ENCODE peak calls at places on chromosomes 16 and 17, in ten cellular contexts. One of them, this sample, is unnamed. For H3K4me1, the result is how much of the 10 kb centered on the place peaks cover.

GRCh38 chr17:22158364-22158763 is 466.0 kb downstream of the KCNJ18 start:
- DNase-seq in ovary: no peak
- DNase-seq in tibial nerve: no peak
- DNase-seq in thoracic aorta: no peak
- DNase-seq in H1: no peak
- DNase-seq in mammary epithelial cell: no peak
- DNase-seq in MM.1S: no peak
- DNase-seq in SK-N-SH: no peak
- DNase-seq in stomach: no peak
- DNase-seq in upper lobe of right lung: no peak
- DNase-seq in this sample: no peak

GRCh38 chr17:60685437-60685836 is 7.8 kb downstream of the BCAS3 start:
- DNase-seq in ovary: no peak
- DNase-seq in tibial nerve: no peak
- DNase-seq in thoracic aorta: no peak
- DNase-seq in H1: no peak
- DNase-seq in mammary epithelial cell: no peak
- DNase-seq in MM.1S: no peak
- DNase-seq in SK-N-SH: no peak
- DNase-seq in stomach: no peak
- DNase-seq in upper lobe of right lung: no peak
- DNase-seq in this sample: no peak

GRCh38 chr16:25627641-25628040 is 64.1 kb upstream of the HS3ST4 start:
- DNase-seq in ovary: no peak
- DNase-seq in tibial nerve: no peak
- DNase-seq in thoracic aorta: no peak
- DNase-seq in H1: no peak
- DNase-seq in mammary epithelial cell: no peak
- DNase-seq in MM.1S: no peak
- DNase-seq in SK-N-SH: no peak
- DNase-seq in stomach: no peak
- DNase-seq in upper lobe of right lung: no peak
- DNase-seq in this sample: no peak

GRCh38 chr17:50903604-50904521 is 37.7 kb upstream of the TOB1 start:
- DNase-seq in ovary: no peak
- DNase-seq in tibial nerve: no peak
- DNase-seq in thoracic aorta: no peak
- DNase-seq in H1: no peak
- DNase-seq in mammary epithelial cell: peak
- DNase-seq in MM.1S: no peak
- DNase-seq in SK-N-SH: no peak
- DNase-seq in stomach: no peak
- DNase-seq in upper lobe of right lung: no peak
- DNase-seq in this sample: no peak

GRCh38 chr17:72388765-72389473 is 268.1 kb downstream of the SOX9 start:
- DNase-seq in ovary: no peak
- DNase-seq in tibial nerve: no peak
- DNase-seq in thoracic aorta: no peak
- DNase-seq in H1: no peak
- DNase-seq in mammary epithelial cell: peak
- DNase-seq in MM.1S: peak
- DNase-seq in SK-N-SH: no peak
- DNase-seq in stomach: no peak
- DNase-seq in upper lobe of right lung: no peak
- DNase-seq in this sample: no peak

GRCh38 chr17:27797390-27798091 is 2.8 kb downstream of the NOS2 start:
- DNase-seq in ovary: no peak
- DNase-seq in tibial nerve: no peak
- DNase-seq in thoracic aorta: no peak
- DNase-seq in H1: peak
- DNase-seq in mammary epithelial cell: no peak
- DNase-seq in MM.1S: no peak
- DNase-seq in SK-N-SH: no peak
- DNase-seq in stomach: no peak
- DNase-seq in upper lobe of right lung: no peak
- DNase-seq in this sample: no peak

GRCh38 chr17:42098747-42099399 is 600 bp upstream of the ZNF385C start:
- DNase-seq in ovary: peak
- DNase-seq in tibial nerve: no peak
- DNase-seq in thoracic aorta: no peak
- DNase-seq in H1: peak
- DNase-seq in mammary epithelial cell: no peak
- DNase-seq in MM.1S: no peak
- DNase-seq in SK-N-SH: peak
- DNase-seq in stomach: no peak
- DNase-seq in upper lobe of right lung: no peak
- DNase-seq in this sample: no peak

GRCh38 chr16:8894736-8895334 is 12.7 kb downstream of the LITAFD start:
- DNase-seq in ovary: no peak
- DNase-seq in tibial nerve: no peak
- DNase-seq in thoracic aorta: no peak
- DNase-seq in H1: no peak
- DNase-seq in mammary epithelial cell: no peak
- DNase-seq in MM.1S: no peak
- DNase-seq in SK-N-SH: no peak
- DNase-seq in stomach: no peak
- DNase-seq in upper lobe of right lung: peak
- DNase-seq in this sample: no peak

GRCh38 chr16:84618428-84619102 is 687 bp upstream of the COTL1 start:
- DNase-seq in ovary: peak
- DNase-seq in tibial nerve: no peak
- DNase-seq in thoracic aorta: no peak
- DNase-seq in H1: peak
- DNase-seq in mammary epithelial cell: peak
- DNase-seq in MM.1S: no peak
- DNase-seq in SK-N-SH: peak
- DNase-seq in stomach: no peak
- DNase-seq in upper lobe of right lung: no peak
- DNase-seq in this sample: peak

GRCh38 chr16:380837-381787 is 666 bp downstream of the PGAP6 start:
- DNase-seq in ovary: no peak
- DNase-seq in tibial nerve: no peak
- DNase-seq in thoracic aorta: no peak
- DNase-seq in H1: peak
- DNase-seq in mammary epithelial cell: no peak
- DNase-seq in MM.1S: no peak
- DNase-seq in SK-N-SH: peak
- DNase-seq in stomach: no peak
- DNase-seq in upper lobe of right lung: peak
- DNase-seq in this sample: peak

GRCh38 chr17:20127660-20128413 is 118.7 kb downstream of the SPECC1 start:
- DNase-seq in ovary: no peak
- DNase-seq in tibial nerve: no peak
- DNase-seq in thoracic aorta: no peak
- DNase-seq in H1: no peak
- DNase-seq in mammary epithelial cell: peak
- DNase-seq in MM.1S: no peak
- DNase-seq in SK-N-SH: no peak
- DNase-seq in stomach: no peak
- DNase-seq in upper lobe of right lung: no peak
- DNase-seq in this sample: no peak

GRCh38 chr17:67546578-67547527 is 169.8 kb downstream of the PITPNC1 start:
- DNase-seq in ovary: peak
- DNase-seq in tibial nerve: no peak
- DNase-seq in thoracic aorta: no peak
- DNase-seq in H1: no peak
- DNase-seq in mammary epithelial cell: no peak
- DNase-seq in MM.1S: no peak
- DNase-seq in SK-N-SH: no peak
- DNase-seq in stomach: peak
- DNase-seq in upper lobe of right lung: peak
- DNase-seq in this sample: peak

GRCh38 chr16:83898463-83899271 is at the start of gene MLYCD:
- DNase-seq in ovary: peak
- DNase-seq in tibial nerve: peak
- DNase-seq in thoracic aorta: peak
- DNase-seq in H1: peak
- DNase-seq in mammary epithelial cell: peak
- DNase-seq in MM.1S: peak
- DNase-seq in SK-N-SH: peak
- DNase-seq in stomach: peak
- DNase-seq in upper lobe of right lung: peak
- DNase-seq in this sample: peak

GRCh38 chr16:68283840-68284595 is 19.7 kb downstream of the SLC7A6 start:
- DNase-seq in ovary: no peak
- DNase-seq in tibial nerve: peak
- DNase-seq in thoracic aorta: no peak
- DNase-seq in H1: no peak
- DNase-seq in mammary epithelial cell: no peak
- DNase-seq in MM.1S: peak
- DNase-seq in SK-N-SH: no peak
- DNase-seq in stomach: no peak
- DNase-seq in upper lobe of right lung: no peak
- DNase-seq in this sample: no peak

GRCh38 chr17:17055286-17056166 is 13.3 kb downstream of the MPRIP start:
- DNase-seq in ovary: peak
- DNase-seq in tibial nerve: no peak
- DNase-seq in thoracic aorta: no peak
- DNase-seq in H1: no peak
- DNase-seq in mammary epithelial cell: peak
- DNase-seq in MM.1S: no peak
- DNase-seq in SK-N-SH: no peak
- DNase-seq in stomach: peak
- DNase-seq in upper lobe of right lung: peak
- DNase-seq in this sample: no peak
- TF ChIP-seq CTCF in ovary: no peak
- TF ChIP-seq CTCF in tibial nerve: peak
- TF ChIP-seq CTCF in thoracic aorta: peak
- TF ChIP-seq CTCF in H1: no peak
- TF ChIP-seq CTCF in mammary epithelial cell: no peak
- TF ChIP-seq CTCF in MM.1S: no peak
- TF ChIP-seq CTCF in SK-N-SH: no peak
- TF ChIP-seq CTCF in stomach: no peak
- TF ChIP-seq CTCF in upper lobe of right lung: no peak
- TF ChIP-seq CTCF in this sample: no peak

DNA sequence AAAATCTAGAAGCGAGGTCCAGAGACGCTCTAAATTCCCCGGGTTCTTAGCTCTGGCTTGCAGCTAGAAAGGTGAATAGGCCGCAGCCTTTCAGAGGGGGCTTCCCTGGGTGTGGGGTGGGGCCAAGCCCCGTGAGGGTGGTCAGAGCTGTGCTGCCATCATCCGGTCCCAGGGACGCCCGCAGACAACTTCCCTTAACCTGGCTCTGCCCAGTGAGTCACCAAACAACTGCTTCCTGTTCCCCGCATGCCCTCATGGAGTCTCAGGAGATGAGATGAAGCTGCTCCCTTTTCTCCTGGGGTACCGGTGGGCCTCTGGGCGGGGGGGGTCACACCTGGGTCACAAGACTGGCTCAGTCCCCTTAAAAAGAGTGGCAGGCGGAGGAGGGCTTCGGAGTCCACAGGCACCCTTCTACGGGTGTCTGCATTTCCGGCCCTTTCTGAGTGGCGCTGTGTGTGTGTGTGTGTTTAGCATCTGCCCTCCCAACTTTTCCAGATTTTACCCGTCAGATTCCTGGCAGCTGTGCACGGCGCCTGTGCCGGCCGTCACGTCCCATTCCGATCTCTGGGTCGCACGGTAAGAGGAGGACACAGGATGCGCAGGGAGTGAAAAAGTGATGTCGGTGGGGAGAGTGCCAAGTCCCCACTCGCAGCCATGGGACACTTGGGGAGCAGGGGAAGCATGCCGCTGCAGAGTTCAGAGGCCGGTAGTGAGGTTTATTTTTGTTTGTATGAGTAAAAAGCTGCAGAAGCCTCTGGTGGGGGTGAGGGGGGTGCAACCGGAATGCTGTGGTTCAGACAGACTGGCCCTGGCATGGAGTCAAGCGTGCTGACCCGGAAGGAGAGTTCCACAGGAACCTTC is 16.7 kb downstream of the HIC1 start:
- DNase-seq in ovary: peak
- DNase-seq in tibial nerve: no peak
- DNase-seq in thoracic aorta: no peak
- DNase-seq in H1: no peak
- DNase-seq in mammary epithelial cell: no peak
- DNase-seq in MM.1S: no peak
- DNase-seq in SK-N-SH: no peak
- DNase-seq in stomach: no peak
- DNase-seq in upper lobe of right lung: peak
- DNase-seq in this sample: no peak
- H3K4me1 ChIP-seq in ovary: under half
- H3K4me1 ChIP-seq in tibial nerve: half or more
- H3K4me1 ChIP-seq in thoracic aorta: under half
- H3K4me1 ChIP-seq in H1: under half
- H3K4me1 ChIP-seq in mammary epithelial cell: under half
- H3K4me1 ChIP-seq in MM.1S: under half
- H3K4me1 ChIP-seq in SK-N-SH: half or more
- H3K4me1 ChIP-seq in stomach: half or more
- H3K4me1 ChIP-seq in upper lobe of right lung: half or more
- H3K4me1 ChIP-seq in this sample: under half

DNA sequence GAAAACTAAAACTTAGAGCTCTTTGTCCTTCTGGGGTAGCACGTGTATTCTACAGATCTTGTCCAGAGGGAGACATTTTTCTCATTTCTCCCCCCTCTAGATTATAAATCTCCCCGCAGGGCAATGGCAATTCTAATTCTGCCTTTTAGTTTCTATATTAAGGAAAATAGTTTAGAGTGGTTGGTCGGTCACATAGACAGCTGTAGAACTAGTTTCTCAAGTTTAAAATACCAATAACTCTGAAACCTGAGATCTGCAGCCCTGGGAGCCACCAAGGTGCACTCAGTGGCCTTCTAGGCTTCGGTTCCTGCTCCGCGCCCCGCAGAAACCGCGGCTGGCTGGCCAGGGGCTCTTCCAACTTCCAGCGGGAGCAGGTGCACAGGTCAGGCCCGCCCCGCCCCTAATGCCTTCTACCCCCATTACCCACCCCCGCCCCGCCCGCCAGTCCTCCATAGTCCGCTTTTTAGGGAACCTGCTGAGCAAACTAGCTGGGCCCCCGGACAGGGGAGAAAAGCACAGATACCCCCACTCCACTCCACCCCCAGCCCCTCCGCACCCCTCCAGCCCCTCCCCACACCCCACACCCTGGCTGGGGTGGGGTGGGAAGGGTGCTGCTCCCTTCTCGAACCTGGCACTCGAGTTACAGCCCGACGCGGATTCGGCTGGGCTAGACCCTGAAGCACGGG is 432 bp downstream of the SLFN11 start:
- DNase-seq in ovary: peak
- DNase-seq in tibial nerve: no peak
- DNase-seq in thoracic aorta: no peak
- DNase-seq in H1: no peak
- DNase-seq in mammary epithelial cell: no peak
- DNase-seq in MM.1S: peak
- DNase-seq in SK-N-SH: peak
- DNase-seq in stomach: peak
- DNase-seq in upper lobe of right lung: peak
- DNase-seq in this sample: peak
- H3K27ac ChIP-seq in ovary: peak
- H3K27ac ChIP-seq in tibial nerve: peak
- H3K27ac ChIP-seq in thoracic aorta: peak
- H3K27ac ChIP-seq in H1: no peak
- H3K27ac ChIP-seq in mammary epithelial cell: no peak
- H3K27ac ChIP-seq in MM.1S: peak
- H3K27ac ChIP-seq in SK-N-SH: no peak
- H3K27ac ChIP-seq in stomach: peak
- H3K27ac ChIP-seq in upper lobe of right lung: peak
- H3K27ac ChIP-seq in this sample: no peak

DNA sequence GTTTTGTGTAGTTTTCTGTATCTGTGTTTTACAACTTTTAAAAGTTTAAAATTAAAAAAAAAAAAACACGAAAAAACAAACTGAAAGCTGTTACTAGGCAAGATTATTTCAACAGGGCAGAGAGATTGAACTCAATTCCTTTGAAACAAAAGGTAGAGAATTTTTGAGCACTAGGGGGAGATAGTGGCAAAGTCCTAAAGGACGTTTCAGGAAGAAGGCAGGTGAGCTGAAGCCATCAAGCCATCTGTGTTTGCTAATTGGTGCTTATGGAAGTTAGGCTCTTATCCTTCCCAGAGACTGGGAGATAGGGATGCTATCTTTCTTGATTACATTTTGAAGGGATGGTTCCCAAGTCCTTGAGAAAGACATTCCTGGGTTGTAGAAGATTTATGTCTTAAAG is 70.6 kb upstream of the CLEC3A start:
- DNase-seq in ovary: no peak
- DNase-seq in tibial nerve: no peak
- DNase-seq in thoracic aorta: no peak
- DNase-seq in H1: no peak
- DNase-seq in mammary epithelial cell: peak
- DNase-seq in MM.1S: peak
- DNase-seq in SK-N-SH: peak
- DNase-seq in stomach: no peak
- DNase-seq in upper lobe of right lung: no peak
- DNase-seq in this sample: no peak
- TF ChIP-seq CTCF in ovary: no peak
- TF ChIP-seq CTCF in tibial nerve: no peak
- TF ChIP-seq CTCF in thoracic aorta: peak
- TF ChIP-seq CTCF in H1: peak
- TF ChIP-seq CTCF in mammary epithelial cell: peak
- TF ChIP-seq CTCF in MM.1S: peak
- TF ChIP-seq CTCF in SK-N-SH: peak
- TF ChIP-seq CTCF in stomach: peak
- TF ChIP-seq CTCF in upper lobe of right lung: peak
- TF ChIP-seq CTCF in this sample: peak

This sample was measured in pancreas.